ENCODE peak calls at places on chromosomes 11 and 22, in five cellular contexts. Z is A549, T is stomach, L is lung, N is IMR-90. H is an unnamed sample.

GRCh38 chr11:100472727-100473389 is 214.2 kb upstream of the ARHGAP42 start:
- DNase-seq in Z (no peak), T (peak; percentile 35), L (no peak), N (no peak), H (no peak)

GRCh38 chr11:73576226-73576625 is 21.7 kb downstream of the FAM168A start:
- DNase-seq in Z (no peak), T (no peak), L (no peak), N (no peak), H (no peak)

GRCh38 chr22:19504900-19505734 is 19.1 kb downstream of the CLDN5 start:
- DNase-seq in Z (no peak), T (no peak), L (no peak), N (no peak), H (no peak)

GRCh38 chr11:75430692-75431532 is 2.1 kb downstream of the KLHL35 start:
- DNase-seq in Z (no peak), T (no peak), L (no peak), N (no peak), H (no peak)

GRCh38 chr11:88179966-88180629 is 4.9 kb upstream of the RAB38 start:
- DNase-seq in Z (no peak), T (no peak), L (no peak), N (peak; percentile 13), H (no peak)

GRCh38 chr11:84909740-84910139 is 717.4 kb downstream of the DLG2 start:
- DNase-seq in Z (no peak), T (no peak), L (no peak), N (no peak), H (no peak)

GRCh38 chr22:48498526-48499331 is 1328.9 kb downstream of the BRD1 start:
- DNase-seq in Z (no peak), T (no peak), L (no peak), N (no peak), H (no peak)

GRCh38 chr11:103944251-103944944 is 92.0 kb upstream of the DDI1 start:
- DNase-seq in Z (no peak), T (no peak), L (no peak), N (no peak), H (no peak)

GRCh38 chr22:36855478-36855877 is 5.3 kb upstream of the NCF4 start:
- DNase-seq in Z (no peak), T (no peak), L (no peak), N (no peak), H (no peak)

GRCh38 chr11:22341582-22341919 is 3.4 kb downstream of the SLC17A6 start:
- DNase-seq in Z (no peak), T (no peak), L (no peak), N (no peak), H (no peak)

GRCh38 chr11:103883856-103884255 is 152.6 kb upstream of the DDI1 start:
- DNase-seq in Z (no peak), T (no peak), L (no peak), N (no peak), H (no peak)

GRCh38 chr22:49930596-49931412 is 12.4 kb downstream of the CRELD2 start:
- DNase-seq in Z (no peak), T (peak; percentile 87), L (peak; percentile 84), N (peak; percentile 66), H (no peak)

GRCh38 chr11:77055913-77056312 is 10.9 kb upstream of the CAPN5 start:
- DNase-seq in Z (no peak), T (no peak), L (no peak), N (no peak), H (no peak)

GRCh38 chr22:49154433-49154832 is 673.2 kb downstream of the BRD1 start:
- DNase-seq in Z (no peak), T (no peak), L (no peak), N (no peak), H (no peak)

GRCh38 chr11:71269603-71270511 is 17.5 kb upstream of the SHANK2 start:
- DNase-seq in Z (no peak), T (peak; percentile 24), L (no peak), N (no peak), H (peak; percentile 85)

GRCh38 chr11:74195828-74196227 is 24.7 kb downstream of the PPME1 start:
- DNase-seq in Z (no peak), T (no peak), L (no peak), N (peak; percentile 26), H (no peak)

DNA sequence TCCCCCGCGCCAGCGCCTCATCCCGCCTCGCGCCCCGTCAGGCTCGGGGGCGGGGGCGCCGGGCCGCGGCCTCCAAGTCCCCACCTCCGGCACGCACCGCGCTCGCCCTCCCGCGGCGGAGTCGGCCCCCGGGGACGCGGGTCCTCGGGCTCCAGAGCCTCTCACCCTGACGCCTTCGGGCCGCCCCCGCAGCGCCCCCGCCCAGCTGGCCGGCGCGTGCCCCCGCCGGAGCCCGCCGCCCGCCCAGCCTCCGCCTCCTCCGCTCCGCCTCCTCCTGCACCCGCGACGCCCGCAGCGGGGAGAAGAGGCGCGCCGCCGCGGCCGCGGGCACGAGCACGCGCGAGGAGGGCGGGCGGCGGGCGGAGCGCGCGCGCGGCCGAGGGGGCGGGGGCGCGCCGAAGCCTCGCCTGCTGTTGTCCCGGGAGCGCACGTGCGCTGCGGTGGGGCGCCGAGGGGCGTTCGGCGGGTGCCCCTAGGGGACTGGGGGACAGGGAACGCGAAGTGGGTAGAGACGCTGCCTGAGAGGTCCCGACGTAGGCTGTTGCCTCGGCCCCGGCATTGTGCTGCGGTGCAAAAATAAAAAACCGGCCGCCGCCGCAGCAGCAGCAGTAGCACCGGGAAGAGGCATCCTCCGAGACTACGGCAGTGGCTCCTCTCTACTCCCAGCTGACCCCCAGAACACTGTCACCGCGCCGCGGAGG is 87.4 kb upstream of the ARHGAP32 start:
- DNase-seq in Z (peak; percentile 57), T (peak; percentile 83), L (peak; percentile 73), N (peak; percentile 67), H (no peak)
- H3K4me1 ChIP-seq in Z (peaks cover 54% of the 10 kb centered on the region), T (peaks cover 31% of the 10 kb centered on the region), L (peaks cover 9% of the 10 kb centered on the region), N (peaks cover 2% of the 10 kb centered on the region), H (peaks cover 23% of the 10 kb centered on the region)

DNA sequence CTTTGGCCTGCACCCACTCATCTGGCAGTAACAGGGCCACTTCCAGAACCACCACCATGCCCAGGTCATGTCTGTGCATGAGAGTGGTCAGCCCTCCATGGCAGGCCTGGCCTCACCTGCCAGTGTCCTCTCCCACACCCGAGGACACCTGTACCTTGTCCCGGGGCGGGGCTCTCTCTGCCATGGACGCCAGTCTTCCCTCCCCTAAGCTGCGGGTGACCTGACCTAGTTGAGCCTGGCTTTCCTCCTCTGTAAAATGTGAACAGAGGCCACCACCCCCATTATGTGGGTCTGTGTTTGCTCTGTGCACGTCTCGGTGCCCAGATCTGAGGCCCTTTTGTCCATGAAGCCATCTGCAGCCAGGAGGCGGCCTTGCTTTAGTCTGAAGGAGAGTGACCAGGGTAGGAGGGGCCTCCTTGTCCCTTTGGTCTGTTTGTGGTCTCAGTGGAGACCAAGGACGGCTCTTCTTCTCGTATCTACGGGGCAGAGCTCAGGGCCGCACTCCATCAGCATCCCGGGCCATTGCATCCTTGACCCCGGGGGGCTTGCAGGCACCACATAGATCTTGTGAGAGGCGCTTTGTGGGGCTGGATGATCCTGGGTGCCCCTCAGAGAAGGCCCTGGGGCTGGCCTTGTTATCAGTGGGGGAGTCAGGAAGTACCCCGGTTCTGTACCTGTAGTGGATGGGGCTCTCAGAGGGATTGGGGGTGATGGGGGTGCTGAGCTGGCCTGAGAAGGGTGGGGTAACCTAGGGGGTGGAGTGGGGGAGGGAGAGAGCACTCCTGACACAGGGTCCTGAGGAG is 121.6 kb downstream of the KCNQ1 start:
- DNase-seq in Z (no peak), T (peak; percentile 68), L (no peak), N (no peak), H (no peak)
- TF ChIP-seq CTCF in Z (no peak), T (no peak), L (no peak), N (no peak), H (no peak)

DNA sequence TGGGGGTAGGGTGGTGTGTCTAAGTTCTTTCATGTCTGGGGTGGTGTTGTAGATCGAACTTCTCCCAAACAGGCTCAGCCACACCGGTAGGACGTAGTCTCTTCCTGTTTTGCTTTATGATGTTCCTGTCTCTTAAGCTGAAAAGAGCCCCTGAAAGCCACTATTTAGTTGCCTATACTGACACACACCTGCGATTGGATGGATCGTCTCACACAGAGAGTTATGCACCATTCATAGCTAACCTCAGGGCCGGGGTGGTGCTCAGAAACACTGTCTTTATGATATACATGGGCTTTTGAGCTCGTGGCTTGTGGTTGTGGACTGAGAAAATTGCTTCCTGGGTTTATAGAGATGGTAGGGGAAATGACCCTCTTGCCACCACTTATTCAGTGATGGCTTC is 137.6 kb downstream of the TEAD1 start:
- DNase-seq in Z (no peak), T (no peak), L (no peak), N (no peak), H (no peak)
- H3K4me1 ChIP-seq in Z (peaks cover 95% of the 10 kb centered on the region), T (peaks cover 32% of the 10 kb centered on the region), L (peaks cover 21% of the 10 kb centered on the region), N (peaks cover 50% of the 10 kb centered on the region), H (peaks cover 42% of the 10 kb centered on the region)

GRCh38 chr22:17634696-17635095 is 3.9 kb upstream of the BCL2L13 start:
- DNase-seq in Z (no peak), T (no peak), L (no peak), N (no peak), H (no peak)

GRCh38 chr22:17638432-17639237 is at the start of gene BCL2L13:
- DNase-seq in Z (peak; percentile 75), T (peak; percentile 95), L (peak; percentile 94), N (peak; percentile 90), H (peak; percentile 98)

GRCh38 chr22:17637490-17638181 is 921 bp upstream of the BCL2L13 start:
- DNase-seq in Z (no peak), T (no peak), L (no peak), N (no peak), H (no peak)

GRCh38 chr22:17633998-17634323 is 4.6 kb upstream of the BCL2L13 start:
- DNase-seq in Z (no peak), T (no peak), L (no peak), N (no peak), H (no peak)

GRCh38 chr22:17638182-17638431 is 450 bp upstream of the BCL2L13 start:
- DNase-seq in Z (peak; percentile 33), T (no peak), L (no peak), N (no peak), H (no peak)
- TF ChIP-seq CTCF in Z (no peak), T (no peak), L (no peak), N (peak; percentile 19), H (no peak)

GRCh38 chr11:117717485-117718314 is 79.3 kb downstream of the DSCAML1 start:
- DNase-seq in Z (peak; percentile 51), T (peak; percentile 32), L (peak; percentile 57), N (no peak), H (no peak)
- H3K4me1 ChIP-seq in Z (peaks cover 35% of the 10 kb centered on the region), T (no peaks in the 10 kb centered on the region), L (no peaks in the 10 kb centered on the region), N (no peaks in the 10 kb centered on the region), H (no peaks in the 10 kb centered on the region)

GRCh38 chr22:30017375-30017774 is 62.9 kb upstream of the HORMAD2 start:
- DNase-seq in Z (no peak), T (no peak), L (no peak), N (peak; percentile 62), H (no peak)

GRCh38 chr22:30015229-30015797 is 65.0 kb upstream of the HORMAD2 start:
- DNase-seq in Z (no peak), T (no peak), L (no peak), N (peak; percentile 60), H (no peak)

GRCh38 chr22:30016596-30016995 is 63.7 kb upstream of the HORMAD2 start:
- DNase-seq in Z (no peak), T (no peak), L (no peak), N (peak; percentile 31), H (no peak)

GRCh38 chr22:30014244-30014643 is 66.0 kb upstream of the HORMAD2 start:
- DNase-seq in Z (no peak), T (no peak), L (no peak), N (no peak), H (no peak)

DNA sequence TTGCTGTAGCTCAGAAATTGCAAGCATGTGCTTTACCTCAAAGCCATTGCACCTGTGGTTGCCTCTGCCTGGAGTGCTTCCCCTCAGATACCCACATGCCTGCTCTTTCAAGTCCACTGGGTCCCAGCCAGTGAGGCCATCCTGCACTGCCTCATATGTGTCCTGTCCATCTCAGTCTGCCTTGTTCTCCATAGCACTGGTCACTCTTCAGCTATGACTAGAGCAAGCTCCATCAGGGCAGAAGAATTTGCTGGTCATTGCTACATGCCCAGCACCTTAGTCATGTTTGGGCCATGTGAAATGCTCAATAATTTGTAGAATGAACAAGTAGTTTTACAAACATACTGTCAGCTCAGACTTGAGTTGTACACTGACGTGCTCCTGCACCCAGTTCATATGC is 64.4 kb upstream of the HORMAD2 start:
- DNase-seq in Z (no peak), T (no peak), L (no peak), N (peak; percentile 95), H (no peak)
- TF ChIP-seq CTCF in Z (no peak), T (no peak), L (no peak), N (no peak), H (no peak)